ENCODE peak calls at places on chromosome 5, in four cellular contexts. H is H9, W is IMR-90, Y is neuronal stem cell. D is an unnamed sample.

GRCh38 chr5:56815657-56816545 is 552 bp downstream of the MAP3K1 start:
- DNase-seq in H (peak; percentile 49), W (peak; percentile 32), Y (peak; percentile 43), D (peak; percentile 50)

GRCh38 chr5:168778536-168778935 is 199.4 kb upstream of the PANK3 start:
- DNase-seq in H (no peak), W (no peak), Y (no peak), D (no peak)

GRCh38 chr5:59174248-59174844 is 591.5 kb downstream of the RAB3C start:
- DNase-seq in H (no peak), W (peak; percentile 87), Y (peak; percentile 23), D (peak; percentile 82)

GRCh38 chr5:135119497-135119896 is 85.5 kb upstream of the PITX1 start:
- DNase-seq in H (no peak), W (no peak), Y (no peak), D (no peak)

GRCh38 chr5:176541338-176542134 is 4.3 kb upstream of the RNF44 start:
- DNase-seq in H (peak; percentile 91), W (no peak), Y (no peak), D (peak; percentile 34)

GRCh38 chr5:125047871-125048270 is 301.4 kb upstream of the ZNF608 start:
- DNase-seq in H (no peak), W (no peak), Y (no peak), D (no peak)

GRCh38 chr5:3377176-3377575 is 218.5 kb upstream of the IRX1 start:
- DNase-seq in H (no peak), W (no peak), Y (no peak), D (no peak)

GRCh38 chr5:36690041-36690941 is 83.9 kb downstream of the SLC1A3 start:
- DNase-seq in H (peak; percentile 92), W (peak; percentile 61), Y (peak; percentile 77), D (peak; percentile 72)

GRCh38 chr5:34881246-34881645 is 34.1 kb downstream of the RAD1 start:
- DNase-seq in H (no peak), W (no peak), Y (no peak), D (no peak)

GRCh38 chr5:127705120-127705892 is 2.1 kb downstream of the CCDC192 start:
- DNase-seq in H (no peak), W (peak; percentile 86), Y (no peak), D (peak; percentile 84)

GRCh38 chr5:36685631-36686147 is 79.3 kb downstream of the SLC1A3 start:
- DNase-seq in H (no peak), W (no peak), Y (no peak), D (peak; percentile 14)

GRCh38 chr5:79753087-79753486 is 63.5 kb downstream of the CMYA5 start:
- DNase-seq in H (no peak), W (no peak), Y (no peak), D (no peak)

GRCh38 chr5:167961731-167962130 is 329.7 kb upstream of the WWC1 start:
- DNase-seq in H (no peak), W (no peak), Y (no peak), D (peak; percentile 38)

GRCh38 chr5:141172381-141173204 is at the start of gene PCDHB7:
- DNase-seq in H (no peak), W (peak; percentile 26), Y (no peak), D (peak; percentile 13)

GRCh38 chr5:175470756-175471155 is 7.6 kb upstream of the SFXN1 start:
- DNase-seq in H (no peak), W (peak; percentile 22), Y (no peak), D (no peak)

GRCh38 chr5:148384389-148384756 is 615 bp downstream of the FBXO38 start:
- DNase-seq in H (no peak), W (no peak), Y (no peak), D (no peak)

GRCh38 chr5:5497132-5497748 is 74.8 kb downstream of the ICE1 start:
- DNase-seq in H (peak; percentile 74), W (peak; percentile 57), Y (peak; percentile 15), D (peak; percentile 37)

GRCh38 chr5:115766608-115767007 is 49.9 kb downstream of the CDO1 start:
- DNase-seq in H (no peak), W (no peak), Y (no peak), D (no peak)

GRCh38 chr5:138955013-138955660 is 80.0 kb upstream of the LRRTM2 start:
- DNase-seq in H (no peak), W (peak; percentile 22), Y (no peak), D (peak; percentile 52)

GRCh38 chr5:140128376-140128775 is 2.6 kb downstream of the IGIP start:
- DNase-seq in H (no peak), W (no peak), Y (no peak), D (no peak)

GRCh38 chr5:68140763-68141162 is 74.8 kb upstream of the PIK3R1 start:
- DNase-seq in H (no peak), W (no peak), Y (no peak), D (no peak)

GRCh38 chr5:180889366-180889765 is 9.6 kb upstream of the BTNL8 start:
- DNase-seq in H (no peak), W (no peak), Y (no peak), D (no peak)

GRCh38 chr5:180382926-180383325 is 29.8 kb upstream of the GFPT2 start:
- DNase-seq in H (no peak), W (no peak), Y (no peak), D (no peak)

GRCh38 chr5:10854526-10855277 is 93.7 kb upstream of the DAP start:
- DNase-seq in H (no peak), W (no peak), Y (no peak), D (peak; percentile 60)

GRCh38 chr5:111635946-111636315 is 121.1 kb downstream of the NREP start:
- DNase-seq in H (no peak), W (peak; percentile 39), Y (no peak), D (no peak)

GRCh38 chr5:142175039-142175438 is 66.5 kb downstream of the NDFIP1 start:
- DNase-seq in H (no peak), W (no peak), Y (no peak), D (no peak)

GRCh38 chr5:169142264-169142970 is 158.5 kb downstream of the SLIT3 start:
- DNase-seq in H (no peak), W (no peak), Y (no peak), D (no peak)

GRCh38 chr5:156920042-156920860 is 42.8 kb downstream of the TIMD4 start:
- DNase-seq in H (no peak), W (no peak), Y (no peak), D (no peak)

GRCh38 chr5:164353155-164353554 is 847.7 kb downstream of the MAT2B start:
- DNase-seq in H (no peak), W (peak; percentile 54), Y (no peak), D (peak; percentile 66)

GRCh38 chr5:133977858-133978257 is 9.4 kb upstream of the C5orf15 start:
- DNase-seq in H (no peak), W (peak; percentile 85), Y (no peak), D (peak; percentile 84)

GRCh38 chr5:167072225-167072624 is 1219.2 kb upstream of the WWC1 start:
- DNase-seq in H (no peak), W (no peak), Y (no peak), D (no peak)

GRCh38 chr5:96703985-96704384 is 41.8 kb downstream of the CAST start:
- DNase-seq in H (no peak), W (peak; percentile 77), Y (no peak), D (peak; percentile 55)

GRCh38 chr5:158406884-158407790 is 548.2 kb upstream of the CLINT1 start:
- DNase-seq in H (no peak), W (peak; percentile 74), Y (no peak), D (peak; percentile 27)

GRCh38 chr5:116573279-116573616 is 1.4 kb downstream of the SEMA6A start:
- DNase-seq in H (no peak), W (no peak), Y (peak; percentile 48), D (peak; percentile 56)

GRCh38 chr5:65986050-65986451 is 59.7 kb downstream of the ERBIN start:
- DNase-seq in H (no peak), W (peak; percentile 91), Y (no peak), D (peak; percentile 59)

DNA sequence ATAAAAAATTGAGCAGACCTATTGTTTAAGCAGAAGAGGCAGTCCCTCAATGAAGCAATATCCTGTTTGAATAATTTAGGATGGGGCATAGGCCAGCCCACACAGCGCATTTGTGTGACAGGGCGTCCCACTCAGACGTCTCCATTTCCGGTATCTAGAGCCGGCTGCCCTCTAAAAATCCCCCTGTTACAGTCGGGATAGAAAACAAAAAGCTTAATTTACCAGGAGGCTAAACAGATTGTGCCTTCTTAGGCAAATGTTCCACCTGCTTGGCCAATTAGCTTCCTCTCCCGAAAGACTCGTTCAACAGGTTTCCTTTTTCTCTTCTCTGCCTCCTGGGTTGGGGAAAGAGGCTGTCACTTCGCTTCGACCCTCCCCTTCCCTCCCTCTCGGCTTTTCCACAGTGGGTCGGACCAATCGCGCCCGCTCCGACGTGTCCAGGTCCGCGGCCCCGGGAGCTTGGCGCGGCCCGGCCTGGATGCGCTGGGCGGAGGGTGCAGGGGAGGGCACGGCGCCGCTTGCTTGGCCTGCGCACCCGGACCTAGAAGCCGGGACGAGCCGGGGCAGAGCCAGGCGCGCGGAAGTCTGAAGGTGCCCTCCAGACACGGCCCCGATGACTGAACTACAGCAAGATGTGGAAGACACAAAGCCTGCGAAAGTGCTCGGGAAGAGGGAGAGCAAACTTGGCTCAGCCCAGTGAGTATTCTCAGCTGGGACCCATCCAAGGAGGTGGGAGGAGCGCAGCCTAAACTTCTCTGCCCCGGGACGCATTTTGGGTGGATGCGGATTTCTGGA is at the start of gene GRAMD2B:
- DNase-seq in H (peak; percentile 89), W (peak; percentile 88), Y (peak; percentile 68), D (peak; percentile 93)
- H3K14ac ChIP-seq in H (peak within 1 kb of the TSS; percentile 93), W (peak within 1 kb of the TSS; percentile 90), Y (no peak within 1 kb of the TSS), D (peak within 1 kb of the TSS; percentile 86)

GRCh38 chr5:149450199-149450598 is 71.1 kb upstream of the IL17B start:
- DNase-seq in H (no peak), W (peak; percentile 87), Y (no peak), D (peak; percentile 63)
- H3K14ac ChIP-seq in H (no peak overlapping the region), W (peak overlapping the region; percentile 83), Y (no peak overlapping the region), D (peak overlapping the region; percentile 79)

GRCh38 chr5:95549030-95549429 is 5.7 kb downstream of the SKIC3 start:
- DNase-seq in H (no peak), W (no peak), Y (no peak), D (no peak)

GRCh38 chr5:95554647-95555548 is at the start of the genes ARSK and SKIC3:
- DNase-seq in H (peak; percentile 96), W (peak; percentile 99), Y (peak; percentile 98), D (peak; percentile 100)

GRCh38 chr5:95555553-95555952 is 652 bp downstream of the ARSK start:
- DNase-seq in H (no peak), W (peak; percentile 6), Y (peak; percentile 1), D (no peak)

GRCh38 chr5:95554331-95554646 is 488 bp downstream of the SKIC3 start:
- DNase-seq in H (no peak), W (no peak), Y (no peak), D (no peak)
- H3K14ac ChIP-seq in H (peak overlapping the region; percentile 77), W (peak overlapping the region; percentile 92), Y (no peak overlapping the region), D (no peak overlapping the region)

DNA sequence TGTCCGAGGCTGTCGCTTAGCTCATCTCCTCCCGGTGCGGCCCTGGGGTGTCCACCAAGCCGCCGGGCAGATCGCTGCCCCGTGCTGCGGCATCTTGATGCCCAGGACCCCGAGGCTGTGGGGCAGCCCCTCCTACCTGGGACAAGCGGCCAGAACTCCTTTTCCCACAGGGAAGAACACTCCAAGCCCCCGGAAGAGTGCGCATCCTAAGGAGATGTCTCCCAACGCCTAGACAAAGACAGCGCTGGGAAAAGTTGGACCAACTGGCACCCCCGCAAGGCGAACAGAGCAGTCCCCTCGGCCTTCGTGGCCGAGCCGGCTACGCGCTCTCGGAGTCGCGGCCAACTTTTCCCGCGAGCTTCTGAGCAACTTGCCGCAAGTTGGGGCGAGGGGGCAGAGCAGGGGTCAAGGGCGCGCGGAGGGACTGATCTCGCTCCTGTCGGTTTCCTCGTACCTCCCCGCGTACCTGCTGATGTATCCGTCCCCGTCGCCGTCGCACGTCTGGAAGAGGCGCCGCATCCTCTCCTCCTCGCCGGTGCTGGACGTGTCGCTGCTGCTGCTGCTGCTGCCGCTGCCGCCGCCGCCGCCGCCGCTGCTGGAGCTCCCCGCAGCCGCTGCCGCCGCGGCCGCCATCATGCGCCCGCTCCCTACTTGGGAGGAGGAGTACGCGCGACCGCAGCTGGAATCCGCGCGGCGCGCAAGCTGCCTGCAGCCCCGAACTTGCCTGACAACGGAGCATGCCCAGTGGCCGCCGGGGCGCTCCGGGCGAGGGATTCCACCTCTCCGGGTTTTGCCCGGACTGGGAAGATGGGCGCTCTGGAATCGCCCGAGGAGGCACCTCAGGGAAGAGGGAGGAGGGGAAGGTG is at the start of gene MCC:
- DNase-seq in H (peak; percentile 89), W (peak; percentile 93), Y (peak; percentile 82), D (peak; percentile 93)
- H3K14ac ChIP-seq in H (peak within 1 kb of the TSS; percentile 83), W (peak within 1 kb of the TSS; percentile 82), Y (no peak within 1 kb of the TSS), D (no peak within 1 kb of the TSS)

D was measured in mesenchymal stem cell.